ENCODE peak calls at places on chromosomes 3 and 15, in six cellular contexts. T, L, E, S, W and N are unnamed samples.

GRCh38 chr15:77171568-77171967 is 100.7 kb upstream of the TSPAN3 start:
- DNase-seq in T (no peak), L (no peak), E (no peak), S (no peak), W (no peak), N (no peak)

GRCh38 chr3:198081421-198081844 is 121.4 kb downstream of the LMLN start:
- DNase-seq in T (peak), L (no peak), E (peak), S (no peak), W (peak), N (no peak)

GRCh38 chr3:12965999-12966846 is 107.0 kb downstream of the IQSEC1 start:
- DNase-seq in T (peak), L (no peak), E (no peak), S (no peak), W (peak), N (no peak)

GRCh38 chr15:78715930-78716329 is 74.9 kb upstream of the CHRNB4 start:
- DNase-seq in T (no peak), L (no peak), E (no peak), S (no peak), W (no peak), N (no peak)

GRCh38 chr3:65953881-65954733 is 84.6 kb downstream of the MAGI1 start:
- DNase-seq in T (peak), L (no peak), E (peak), S (no peak), W (no peak), N (peak)

GRCh38 chr3:32819581-32820348 is 2.0 kb downstream of the TRIM71 start:
- DNase-seq in T (peak), L (no peak), E (no peak), S (no peak), W (no peak), N (no peak)

GRCh38 chr3:158713094-158713499 is 19.2 kb downstream of the RARRES1 start:
- DNase-seq in T (no peak), L (no peak), E (no peak), S (no peak), W (no peak), N (no peak)

GRCh38 chr3:72802001-72802400 is 46.2 kb downstream of the SHQ1 start:
- DNase-seq in T (no peak), L (no peak), E (no peak), S (no peak), W (no peak), N (no peak)

GRCh38 chr3:127101411-127102067 is 91.4 kb upstream of the PRR23E start:
- DNase-seq in T (peak), L (no peak), E (no peak), S (no peak), W (no peak), N (no peak)

GRCh38 chr15:45630958-45631691 is 3.7 kb upstream of the SQOR start:
- DNase-seq in T (no peak), L (no peak), E (no peak), S (no peak), W (no peak), N (no peak)

GRCh38 chr3:72745146-72745976 is 102.9 kb downstream of the SHQ1 start:
- DNase-seq in T (no peak), L (peak), E (no peak), S (no peak), W (peak), N (no peak)

GRCh38 chr15:41891946-41892345 is 1.9 kb downstream of the SPTBN5 start:
- DNase-seq in T (no peak), L (peak), E (no peak), S (no peak), W (peak), N (peak)

GRCh38 chr3:13108861-13109260 is 35.6 kb upstream of the IQSEC1 start:
- DNase-seq in T (peak), L (no peak), E (no peak), S (no peak), W (no peak), N (no peak)

GRCh38 chr3:13352621-13353131 is 67.4 kb downstream of the NUP210 start:
- DNase-seq in T (no peak), L (no peak), E (no peak), S (no peak), W (no peak), N (no peak)

GRCh38 chr3:107416886-107417285 is 39.6 kb downstream of the CCDC54 start:
- DNase-seq in T (no peak), L (no peak), E (no peak), S (no peak), W (no peak), N (no peak)

GRCh38 chr3:139301183-139301582 is 42.6 kb upstream of the MRPS22 start:
- DNase-seq in T (peak), L (no peak), E (no peak), S (no peak), W (no peak), N (no peak)

GRCh38 chr3:30370681-30371271 is 235.6 kb upstream of the TGFBR2 start:
- DNase-seq in T (no peak), L (no peak), E (no peak), S (no peak), W (peak), N (no peak)

GRCh38 chr3:24952388-24952787 is 457.7 kb upstream of the THRB start:
- DNase-seq in T (no peak), L (no peak), E (no peak), S (no peak), W (peak), N (peak)

GRCh38 chr3:19885468-19885867 is 48.5 kb downstream of the EFHB start:
- DNase-seq in T (no peak), L (peak), E (no peak), S (no peak), W (peak), N (peak)

GRCh38 chr15:40282870-40283614 is at the start of gene ANKRD63:
- DNase-seq in T (no peak), L (no peak), E (no peak), S (peak), W (peak), N (no peak)

GRCh38 chr3:179526989-179527391 is 35.7 kb upstream of the ACTL6A start:
- DNase-seq in T (no peak), L (peak), E (no peak), S (no peak), W (peak), N (peak)

GRCh38 chr3:115254492-115255196 is 107.6 kb upstream of the ZBTB20 start:
- DNase-seq in T (peak), L (no peak), E (no peak), S (no peak), W (no peak), N (no peak)

GRCh38 chr3:30286007-30286669 is 320.3 kb upstream of the TGFBR2 start:
- DNase-seq in T (peak), L (peak), E (peak), S (no peak), W (peak), N (peak)

GRCh38 chr3:74768010-74768409 is 153.6 kb upstream of the CNTN3 start:
- DNase-seq in T (no peak), L (no peak), E (no peak), S (no peak), W (no peak), N (no peak)